ENCODE peak calls at places on chromosomes 5 and 9, in five cellular contexts. U is SHP77 treated with DMSO at 0.1 percent for 48 hours; S is RPMI7951; O is CD8-positive, alpha-beta T cell; J is stimulated activated naive B cell treated with anti-CD40 and anti-IgM and Interleukin-4, amounts not matched to agents 10 μg/mL and 1 μg/mL and 100 μg/mL, for 72 hours. Y is an unnamed sample.

GRCh38 chr9:91500509-91501011 is 76.9 kb upstream of the NFIL3 start:
- DNase-seq in U (no peak), J (no peak), O (no peak), S (peak), Y (no peak)

GRCh38 chr5:112795944-112796678 is 58.4 kb downstream of the APC start:
- DNase-seq in J (no peak), U (no peak), S (no peak), O (no peak), Y (no peak)

GRCh38 chr5:3590967-3591900 is 4.4 kb upstream of the IRX1 start:
- DNase-seq in S (no peak), J (no peak), O (no peak), U (no peak), Y (no peak)

GRCh38 chr9:133476531-133476930 is 2.4 kb downstream of the SLC2A6 start:
- DNase-seq in O (no peak), U (no peak), S (no peak), J (no peak), Y (no peak)

GRCh38 chr5:9557696-9558095 is 11.8 kb upstream of the SEMA5A start:
- DNase-seq in J (no peak), S (no peak), U (no peak), O (no peak), Y (no peak)

GRCh38 chr5:12854386-12854785 is 950.1 kb upstream of the CTNND2 start:
- DNase-seq in U (no peak), S (no peak), J (no peak), O (no peak), Y (no peak)

GRCh38 chr9:136363606-136364368 is at the start of gene DNLZ:
- DNase-seq in S (peak), O (peak), U (peak), J (peak), Y (peak)

GRCh38 chr9:114721491-114722362 is 39.7 kb upstream of the TEX48 start:
- DNase-seq in J (no peak), U (peak), O (no peak), S (no peak), Y (no peak)

GRCh38 chr9:126833710-126834345 is 26.6 kb upstream of the ZBTB34 start:
- DNase-seq in J (no peak), O (no peak), U (no peak), S (no peak), Y (no peak)

GRCh38 chr5:133796186-133796585 is 172.2 kb downstream of the C5orf15 start:
- DNase-seq in O (no peak), J (no peak), S (no peak), U (no peak), Y (no peak)

GRCh38 chr9:5899292-5899691 is 8.6 kb downstream of the MLANA start:
- DNase-seq in O (no peak), J (no peak), U (no peak), S (no peak), Y (no peak)

GRCh38 chr5:101102506-101102905 is 199.4 kb upstream of the ST8SIA4 start:
- DNase-seq in O (no peak), J (no peak), S (no peak), U (peak), Y (no peak)

GRCh38 chr5:135878156-135878620 is 17.5 kb downstream of the IL9 start:
- DNase-seq in U (no peak), J (no peak), O (no peak), S (peak), Y (no peak)

GRCh38 chr5:108046955-108047670 is 334.8 kb downstream of the FBXL17 start:
- DNase-seq in U (no peak), S (no peak), O (no peak), J (no peak), Y (no peak)